ENCODE peak calls at places on chromosomes 4 and X, in five cellular contexts. F, U, K, D and R are unnamed samples.

GRCh38 chrX:10833299-10834169 is 213.1 kb upstream of the MID1 start:
- DNase-seq in F (peak), U (peak), K (no peak), D (no peak), R (no peak)

GRCh38 chr4:188661502-188661901 is 522.3 kb downstream of the TRIML1 start:
- DNase-seq in F (no peak), U (no peak), K (no peak), D (no peak), R (no peak)

GRCh38 chr4:107248571-107248970 is 212.5 kb upstream of the DKK2 start:
- DNase-seq in F (peak), U (no peak), K (no peak), D (no peak), R (no peak)

GRCh38 chrX:119753639-119754257 is 4.6 kb upstream of the SOWAHD start:
- DNase-seq in F (peak), U (peak), K (peak), D (peak), R (peak)

GRCh38 chr4:174332741-174333493 is 49.2 kb downstream of the CEP44 start:
- DNase-seq in F (peak), U (no peak), K (no peak), D (no peak), R (no peak)

GRCh38 chr4:169416997-169417396 is 146.2 kb upstream of the SH3RF1 start:
- DNase-seq in F (no peak), U (no peak), K (no peak), D (no peak), R (no peak)

GRCh38 chrX:98299785-98300184 is 1416.1 kb downstream of the RPA4 start:
- DNase-seq in F (peak), U (no peak), K (no peak), D (no peak), R (no peak)

GRCh38 chrX:68867458-68868166 is 38.8 kb downstream of the EFNB1 start:
- DNase-seq in F (no peak), U (no peak), K (no peak), D (no peak), R (no peak)

GRCh38 chr4:151302432-151302831 is 23.0 kb downstream of the SH3D19 start:
- DNase-seq in F (no peak), U (no peak), K (no peak), D (no peak), R (no peak)

GRCh38 chr4:114558446-114559020 is 40.1 kb upstream of the UGT8 start:
- DNase-seq in F (peak), U (peak), K (no peak), D (peak), R (no peak)

GRCh38 chr4:67207941-67208441 is 337.3 kb downstream of the CENPC start:
- DNase-seq in F (no peak), U (no peak), K (no peak), D (no peak), R (no peak)

GRCh38 chr4:128354205-128354821 is 66.7 kb upstream of the PGRMC2 start:
- DNase-seq in F (peak), U (no peak), K (peak), D (no peak), R (no peak)

GRCh38 chr4:150280081-150280950 is 202.1 kb downstream of the DCLK2 start:
- DNase-seq in F (peak), U (peak), K (no peak), D (no peak), R (no peak)

GRCh38 chrX:74232859-74233258 is 71.1 kb upstream of the ZCCHC13 start:
- DNase-seq in F (peak), U (no peak), K (peak), D (no peak), R (no peak)

GRCh38 chr4:95255396-95256107 is 293.2 kb downstream of the UNC5C start:
- DNase-seq in F (peak), U (no peak), K (no peak), D (no peak), R (no peak)

GRCh38 chrX:17567173-17567572 is 170.1 kb upstream of the SCML1 start:
- DNase-seq in F (no peak), U (no peak), K (no peak), D (no peak), R (no peak)

GRCh38 chrX:41082783-41083182 is 2.5 kb upstream of the USP9X start:
- DNase-seq in F (no peak), U (no peak), K (no peak), D (no peak), R (no peak)

GRCh38 chr4:169254546-169254983 is 16.2 kb downstream of the SH3RF1 start:
- DNase-seq in F (peak), U (no peak), K (no peak), D (peak), R (no peak)

GRCh38 chr4:188196134-188196735 is 57.0 kb downstream of the TRIML1 start:
- DNase-seq in F (no peak), U (peak), K (peak), D (no peak), R (no peak)

GRCh38 chrX:131728295-131729145 is 184.6 kb downstream of the OR13H1 start:
- DNase-seq in F (no peak), U (no peak), K (peak), D (no peak), R (peak)

GRCh38 chr4:794911-795725 is 30.8 kb downstream of the CPLX1 start:
- DNase-seq in F (no peak), U (peak), K (no peak), D (no peak), R (no peak)

GRCh38 chrX:104112326-104112951 is at the start of gene ZCCHC18:
- DNase-seq in F (peak), U (peak), K (peak), D (no peak), R (peak)

GRCh38 chr4:55241461-55241860 is 104.6 kb upstream of the SRD5A3 start:
- DNase-seq in F (no peak), U (no peak), K (no peak), D (no peak), R (no peak)

GRCh38 chrX:97843200-97843811 is 959.6 kb downstream of the RPA4 start:
- DNase-seq in F (no peak), U (no peak), K (peak), D (no peak), R (no peak)

GRCh38 chrX:13013353-13014110 is 30.9 kb downstream of the FAM9C start:
- DNase-seq in F (no peak), U (no peak), K (no peak), D (no peak), R (no peak)

GRCh38 chr4:181078236-181078635 is 1165.0 kb upstream of the TENM3 start:
- DNase-seq in F (no peak), U (no peak), K (no peak), D (no peak), R (no peak)

GRCh38 chr4:46503739-46504138 is 113.8 kb upstream of the GABRA2 start:
- DNase-seq in F (no peak), U (no peak), K (no peak), D (no peak), R (no peak)

GRCh38 chr4:105093975-105094374 is 52.7 kb upstream of the TET2 start:
- DNase-seq in F (no peak), U (no peak), K (no peak), D (no peak), R (no peak)

GRCh38 chrX:72131317-72132294 is at the start of gene RTL5:
- DNase-seq in F (peak), U (peak), K (peak), D (peak), R (peak)

GRCh38 chr4:37726666-37727065 is 40.5 kb upstream of the RELL1 start:
- DNase-seq in F (no peak), U (no peak), K (no peak), D (no peak), R (no peak)

GRCh38 chrX:43971966-43972961 is 926 bp downstream of the NDP start:
- DNase-seq in F (peak), U (no peak), K (no peak), D (no peak), R (no peak)

GRCh38 chrX:153301746-153302145 is 19.8 kb downstream of the PNMA6F start:
- DNase-seq in F (no peak), U (no peak), K (no peak), D (no peak), R (no peak)

GRCh38 chrX:31356501-31357263 is 284.8 kb upstream of the FTHL17 start:
- DNase-seq in F (no peak), U (no peak), K (no peak), D (no peak), R (no peak)

GRCh38 chr4:1866095-1866755 is 5.0 kb upstream of the NSD2 start:
- DNase-seq in F (no peak), U (no peak), K (no peak), D (no peak), R (no peak)

GRCh38 chr4:6716018-6716911 is at the start of gene BLOC1S4:
- DNase-seq in F (peak), U (peak), K (peak), D (peak), R (peak)

GRCh38 chrX:30364229-30364628 is 55.0 kb upstream of the NR0B1 start:
- DNase-seq in F (no peak), U (no peak), K (no peak), D (no peak), R (no peak)

GRCh38 chr4:147019061-147019460 is 73.4 kb upstream of the TTC29 start:
- DNase-seq in F (peak), U (peak), K (peak), D (peak), R (peak)

GRCh38 chrX:28847423-28847822 is 260.2 kb downstream of the IL1RAPL1 start:
- DNase-seq in F (peak), U (no peak), K (no peak), D (peak), R (no peak)

GRCh38 chr4:147984065-147984777 is 252.3 kb downstream of the ARHGAP10 start:
- DNase-seq in F (peak), U (peak), K (peak), D (peak), R (peak)

DNA sequence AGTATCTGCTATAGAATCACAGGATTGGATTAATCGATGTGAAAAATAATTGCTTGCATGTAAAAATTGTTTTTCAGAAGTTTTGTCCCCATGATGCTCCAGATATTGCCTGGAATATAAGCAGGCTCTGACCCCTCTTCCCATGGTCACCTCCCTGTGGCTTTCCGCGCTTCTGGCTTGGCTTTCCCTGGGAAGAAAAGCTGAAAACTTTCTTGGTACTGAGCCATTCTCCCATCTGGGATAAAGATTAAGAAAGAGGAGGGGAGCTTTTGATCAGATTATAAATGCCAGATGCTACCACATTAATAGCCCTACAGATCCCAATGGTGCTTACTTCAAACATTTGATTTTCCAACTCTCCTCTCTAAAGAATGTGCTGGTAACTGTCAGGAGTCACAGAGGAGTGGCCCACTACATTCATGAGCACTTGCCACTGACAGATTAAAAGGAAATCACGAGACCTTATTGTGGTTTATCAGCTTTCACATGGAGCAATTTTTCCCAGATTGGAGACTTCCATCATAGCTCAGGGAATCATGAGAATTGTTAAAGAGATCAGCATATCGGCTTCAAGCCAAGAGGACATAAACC is 54.4 kb upstream of the GAB1 start:
- DNase-seq in F (no peak), U (no peak), K (peak), D (no peak), R (no peak)
- TF ChIP-seq EZH2phosphoT487 in F (no peak), U (no peak), K (no peak), D (no peak), R (no peak)

DNA sequence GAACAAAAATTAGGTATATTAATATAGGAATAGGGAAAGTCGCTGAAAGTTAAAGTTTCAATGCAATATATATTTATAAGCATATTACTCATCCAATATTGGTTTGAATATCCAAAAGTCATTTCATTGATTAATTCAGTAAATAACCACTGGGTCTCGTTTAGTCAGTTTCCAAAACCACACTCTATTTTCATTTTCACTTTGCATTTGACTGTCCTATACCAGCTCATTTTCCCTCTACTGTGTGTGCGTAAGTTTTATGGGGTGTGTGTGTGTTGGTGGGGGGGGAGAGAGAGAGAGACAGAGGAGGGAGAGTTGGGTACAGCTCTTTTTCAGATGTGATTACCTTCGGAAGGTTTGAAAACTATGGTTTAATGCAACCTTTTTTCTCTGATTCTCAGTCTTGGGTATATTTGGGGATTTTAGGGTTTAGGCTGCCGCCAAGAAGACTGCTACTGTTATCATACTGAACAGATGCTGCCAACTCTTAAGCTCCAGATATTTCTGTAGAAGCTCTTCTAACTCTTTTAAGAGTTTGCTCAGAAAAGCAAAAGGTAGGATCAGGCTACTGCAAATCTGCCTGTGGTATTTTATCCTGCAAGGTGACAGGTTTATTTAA is 1427.4 kb downstream of the PCDH7 start:
- DNase-seq in F (no peak), U (no peak), K (no peak), D (no peak), R (peak)
- H3K9ac ChIP-seq in F (no peak), U (no peak), K (no peak), D (no peak), R (no peak)

GRCh38 chr4:183098723-183099536 is at the start of gene WWC2:
- DNase-seq in F (peak), U (peak), K (peak), D (peak), R (peak)

GRCh38 chr4:183099537-183100297 is 660 bp downstream of the WWC2 start:
- DNase-seq in F (peak), U (peak), K (no peak), D (no peak), R (peak)

GRCh38 chr4:183097251-183098079 is 1.6 kb upstream of the WWC2 start:
- DNase-seq in F (no peak), U (peak), K (no peak), D (no peak), R (no peak)

GRCh38 chr4:183096276-183096965 is 2.6 kb upstream of the WWC2 start:
- DNase-seq in F (no peak), U (peak), K (no peak), D (no peak), R (no peak)

GRCh38 chr4:183098080-183098722 is 856 bp upstream of the WWC2 start:
- DNase-seq in F (peak), U (peak), K (peak), D (no peak), R (peak)
- H2AFZ ChIP-seq in F (peak), U (peak), K (peak), D (peak), R (peak)

DNA sequence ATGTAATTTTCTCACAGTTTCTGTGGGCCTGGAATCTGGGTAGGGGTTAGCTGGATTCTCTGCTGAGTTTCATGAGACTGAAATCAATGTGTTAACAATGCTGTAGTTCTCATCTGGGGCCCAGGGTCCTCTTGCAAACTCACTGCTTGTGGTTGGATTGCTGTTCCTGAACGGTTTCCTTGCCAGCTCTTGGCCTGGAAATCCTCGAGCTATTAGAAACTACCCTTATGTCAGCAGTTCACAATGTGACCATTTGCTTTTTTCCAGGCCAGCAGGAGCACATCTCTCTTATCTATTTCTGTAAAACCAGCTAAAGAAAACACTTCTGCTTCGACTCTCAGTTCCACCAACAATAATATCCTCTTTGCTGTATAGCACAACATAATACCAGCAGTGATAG is 140.1 kb upstream of the TRAM1L1 start:
- DNase-seq in F (no peak), U (no peak), K (no peak), D (no peak), R (no peak)
- TF ChIP-seq EZH2phosphoT487 in F (no peak), U (no peak), K (no peak), D (no peak), R (no peak)

GRCh38 chr4:21710212-21710843 is 238.2 kb downstream of the KCNIP4 start:
- DNase-seq in F (no peak), U (no peak), K (no peak), D (no peak), R (no peak)
- H3K9ac ChIP-seq in F (no peak), U (no peak), K (no peak), D (no peak), R (no peak)

GRCh38 chr4:73669410-73670183 is 49.4 kb upstream of the RASSF6 start:
- DNase-seq in F (no peak), U (no peak), K (no peak), D (no peak), R (no peak)
- H2AFZ ChIP-seq in F (peak), U (no peak), K (peak), D (no peak), R (no peak)